ENCODE peak calls at places on chromosomes 6 and 20, in six cellular contexts. I is choroid plexus epithelial cell; X is CD8-positive, alpha-beta T cell; N is cardiac muscle cell; Q is fibroblast of mammary gland; C is AG10803. M is an unnamed sample.

GRCh38 chr20:46960536-46960935 is 65.9 kb downstream of the EYA2 start:
- DNase-seq in Q (no peak), I (no peak), X (no peak), N (no peak), C (no peak), M (no peak)

GRCh38 chr6:393391-394221 is 2.1 kb downstream of the IRF4 start:
- DNase-seq in N (peak), I (no peak), Q (no peak), C (no peak), X (no peak), M (peak)

GRCh38 chr6:106415920-106416319 is 55.4 kb downstream of the CRYBG1 start:
- DNase-seq in C (no peak), N (no peak), Q (no peak), X (no peak), I (no peak), M (no peak)

GRCh38 chr6:111952821-111953535 is 79.7 kb upstream of the FYN start:
- DNase-seq in I (no peak), X (no peak), Q (peak), N (no peak), C (peak), M (no peak)

GRCh38 chr6:117733341-117733740 is 58.1 kb downstream of the NUS1 start:
- DNase-seq in C (no peak), Q (peak), I (no peak), X (no peak), N (no peak), M (no peak)

GRCh38 chr20:24892522-24892921 is 56.5 kb upstream of the CST7 start:
- DNase-seq in X (no peak), Q (no peak), N (no peak), I (no peak), C (no peak), M (no peak)

GRCh38 chr6:111118816-111119215 is 31.5 kb downstream of the SLC16A10 start:
- DNase-seq in Q (no peak), X (no peak), I (no peak), N (no peak), C (no peak), M (no peak)

GRCh38 chr6:9502991-9503761 is 911.7 kb downstream of the TFAP2A start:
- DNase-seq in I (peak), Q (peak), C (peak), N (no peak), X (no peak), M (peak)

GRCh38 chr6:91538622-91539021 is 951.8 kb upstream of the MAP3K7 start:
- DNase-seq in N (no peak), C (no peak), I (no peak), Q (no peak), X (no peak), M (no peak)

GRCh38 chr20:33131949-33132822 is 35.8 kb upstream of the BPIFA2 start:
- DNase-seq in X (no peak), N (no peak), Q (no peak), I (no peak), C (no peak), M (no peak)

GRCh38 chr6:17061097-17061496 is 40.8 kb upstream of the STMND1 start:
- DNase-seq in I (no peak), Q (no peak), C (no peak), X (no peak), N (no peak), M (no peak)

GRCh38 chr20:13101276-13101675 is 92.5 kb downstream of the SPTLC3 start:
- DNase-seq in X (no peak), C (peak), I (peak), Q (no peak), N (no peak), M (no peak)

GRCh38 chr6:31332637-31333602 is 24.1 kb downstream of the HLA-B start:
- DNase-seq in I (no peak), Q (no peak), N (no peak), C (no peak), X (no peak), M (no peak)

GRCh38 chr6:13832778-13833177 is 18.4 kb upstream of the MCUR1 start:
- DNase-seq in Q (no peak), N (no peak), C (no peak), X (no peak), I (no peak), M (no peak)

DNA sequence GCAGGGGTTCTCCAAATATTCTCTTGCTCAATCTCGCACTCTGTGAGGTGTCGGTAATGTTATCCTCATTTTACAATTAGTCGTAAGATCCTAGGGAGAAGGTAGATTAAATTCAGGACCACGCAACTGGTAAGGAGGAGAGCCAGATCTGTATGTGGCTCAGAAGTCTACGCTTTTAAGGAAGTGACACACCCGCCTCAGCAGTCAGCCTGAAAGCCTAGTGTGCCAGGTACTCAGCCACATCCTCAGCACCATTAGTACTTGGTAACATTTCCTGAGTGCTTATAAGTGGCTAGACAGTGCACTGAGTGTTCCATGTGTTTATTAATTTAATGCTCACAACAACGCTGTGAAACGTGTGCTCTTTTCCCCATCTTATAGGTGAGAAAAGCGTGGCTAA is 63.7 kb downstream of the DHX35 start:
- DNase-seq in C (no peak), I (no peak), N (no peak), Q (no peak), X (no peak), M (no peak)
- H3K4me3 ChIP-seq in C (no peak), I (no peak), N (no peak), Q (no peak), X (no peak), M (no peak)

GRCh38 chr20:49233226-49233625 is 14.0 kb downstream of the DDX27 start:
- DNase-seq in I (no peak), N (no peak), X (no peak), C (no peak), Q (no peak), M (no peak)

GRCh38 chr20:49234831-49235230 is 15.6 kb downstream of the DDX27 start:
- DNase-seq in Q (no peak), X (no peak), C (no peak), I (no peak), N (no peak), M (no peak)

GRCh38 chr20:49236301-49236700 is 17.1 kb downstream of the DDX27 start:
- DNase-seq in X (no peak), N (no peak), Q (no peak), C (no peak), I (no peak), M (no peak)

GRCh38 chr20:49237531-49237930 is 18.3 kb downstream of the DDX27 start:
- DNase-seq in X (no peak), N (no peak), I (no peak), C (no peak), Q (no peak), M (no peak)
- TF ChIP-seq CTCF in X (no peak), N (no peak), I (no peak), C (no peak), Q (no peak), M (no peak)

DNA sequence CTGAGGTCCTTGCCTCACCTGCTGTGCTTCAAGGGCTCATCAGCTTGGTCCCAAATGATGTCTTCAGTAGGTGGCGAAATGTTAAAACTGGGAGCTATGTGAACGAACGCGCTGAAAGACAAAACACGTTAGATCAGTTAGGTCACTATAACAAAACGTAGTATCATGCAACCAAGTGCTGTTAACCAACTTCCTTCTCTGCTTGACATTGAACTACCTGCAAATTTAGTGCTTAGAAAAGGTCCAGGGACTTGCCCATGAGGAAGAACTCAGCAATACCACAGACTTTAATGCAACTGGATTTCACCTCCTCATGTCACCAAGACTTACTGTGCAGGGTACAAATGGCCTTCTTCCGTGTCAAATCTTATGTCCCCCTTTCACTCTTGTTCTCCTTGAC is 24.8 kb downstream of the BACH2 start:
- DNase-seq in Q (no peak), C (no peak), N (no peak), I (no peak), X (no peak), M (no peak)
- H3K4me3 ChIP-seq in Q (no peak), C (no peak), N (no peak), I (no peak), X (peak), M (no peak)

GRCh38 chr20:5126512-5127203 is at the start of gene CDS2:
- DNase-seq in N (peak), I (peak), X (peak), C (peak), Q (peak), M (peak)
- TF ChIP-seq CTCF in N (peak), I (peak), X (peak), C (peak), Q (peak), M (peak)

GRCh38 chr6:107735906-107736635 is 88.0 kb downstream of the SCML4 start:
- DNase-seq in I (no peak), X (no peak), C (no peak), N (no peak), Q (no peak), M (no peak)
- H3K4me3 ChIP-seq in I (no peak), X (peak), C (no peak), N (no peak), Q (no peak), M (no peak)

GRCh38 chr20:62424249-62425109 is 2.9 kb downstream of the RBBP8NL start:
- DNase-seq in Q (no peak), X (no peak), N (no peak), I (no peak), C (no peak), M (no peak)
- TF ChIP-seq CTCF in Q (no peak), X (no peak), N (no peak), I (no peak), C (no peak), M (no peak)

DNA sequence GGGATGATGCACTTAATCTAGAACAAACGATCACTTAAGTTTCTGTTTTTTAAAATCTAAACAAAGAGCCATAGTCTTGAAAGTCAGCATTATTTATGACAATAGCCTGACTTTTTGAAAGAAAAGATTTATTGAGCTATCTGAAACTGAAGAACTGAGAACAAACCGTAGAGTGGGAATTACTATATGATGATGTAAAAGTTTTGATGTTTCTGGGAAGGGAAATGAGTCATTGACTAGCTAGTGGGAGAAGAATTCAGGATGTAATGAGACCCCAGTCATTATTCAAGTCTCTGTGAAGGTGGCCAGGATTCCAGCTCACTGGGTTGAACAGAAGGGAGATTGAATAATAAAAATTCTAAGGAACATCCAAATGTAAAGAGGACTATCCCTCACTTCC is 83.4 kb upstream of the FABP7 start:
- DNase-seq in I (peak), C (peak), Q (peak), X (no peak), N (no peak), M (peak)
- H3K4me3 ChIP-seq in I (no peak), C (no peak), Q (no peak), X (no peak), N (no peak), M (no peak)

GRCh38 chr6:160086754-160087153 is 34.9 kb upstream of the SLC22A1 start:
- DNase-seq in N (no peak), C (no peak), X (no peak), Q (no peak), I (no peak), M (no peak)

GRCh38 chr6:160088069-160088773 is 33.4 kb upstream of the SLC22A1 start:
- DNase-seq in I (peak), X (no peak), Q (peak), N (peak), C (peak), M (peak)

GRCh38 chr6:160085713-160086505 is 35.7 kb upstream of the SLC22A1 start:
- DNase-seq in I (no peak), C (no peak), X (no peak), Q (no peak), N (no peak), M (no peak)

GRCh38 chr6:160089534-160089897 is 32.1 kb upstream of the SLC22A1 start:
- DNase-seq in Q (no peak), I (no peak), N (no peak), C (no peak), X (no peak), M (no peak)

DNA sequence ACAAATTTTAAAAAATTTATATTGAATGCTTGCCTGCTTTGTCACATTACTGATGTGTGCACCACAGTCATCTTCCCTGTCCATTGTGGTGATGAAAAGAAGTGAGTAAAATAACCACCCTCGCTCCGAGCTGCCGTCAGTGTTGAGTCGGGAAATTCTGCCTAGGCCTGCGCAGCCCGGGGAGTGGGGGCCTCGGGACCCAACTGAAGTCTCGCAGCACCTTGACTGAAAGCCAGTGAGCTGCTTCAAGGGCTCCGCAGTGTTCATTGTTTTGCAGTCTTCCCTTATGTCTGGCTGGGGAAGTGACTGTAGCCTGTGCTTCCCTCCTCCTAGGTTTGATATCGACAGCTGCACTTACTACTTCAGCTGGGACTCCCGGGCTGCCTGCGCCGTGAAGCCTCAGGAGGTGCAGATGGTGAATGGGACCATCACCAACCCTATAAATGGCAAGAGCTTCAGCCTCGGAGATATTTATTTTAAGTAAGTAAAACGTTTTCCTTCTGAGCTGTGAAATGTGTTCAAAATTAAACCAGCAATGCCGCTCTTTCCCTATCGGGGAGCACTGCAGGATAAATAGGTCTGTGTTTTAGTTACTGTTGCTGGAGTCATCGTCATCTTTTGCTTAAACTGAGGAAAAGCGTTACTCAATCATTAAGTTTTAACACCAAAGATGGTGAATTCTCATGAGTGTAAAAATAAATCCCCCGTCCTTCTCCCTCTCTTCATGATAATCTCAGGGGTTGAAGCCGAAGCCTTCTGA is 32.7 kb upstream of the SLC22A1 start:
- DNase-seq in N (no peak), I (no peak), X (no peak), C (peak), Q (no peak), M (no peak)
- TF ChIP-seq CTCF in N (no peak), I (no peak), X (no peak), C (no peak), Q (no peak), M (no peak)

DNA sequence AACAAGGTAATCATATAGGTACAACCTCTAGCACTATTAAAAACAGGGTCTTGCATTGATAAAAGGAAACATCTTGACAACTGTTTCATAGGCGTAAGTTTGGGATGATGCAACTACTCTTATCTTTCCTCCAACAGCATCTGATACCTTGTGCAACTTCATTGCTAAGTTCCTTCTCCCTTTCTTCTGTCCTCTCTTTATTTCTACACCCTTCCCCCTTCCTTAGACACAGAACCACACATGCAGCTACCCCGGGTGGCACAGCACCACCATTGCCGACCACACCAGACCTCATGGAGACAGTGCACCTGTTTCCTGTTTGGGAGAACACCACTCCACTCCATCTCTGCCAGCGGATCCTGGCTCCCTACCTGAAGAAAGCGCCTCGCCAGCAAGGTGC is 14.4 kb downstream of the MYB start:
- DNase-seq in N (no peak), X (no peak), Q (no peak), I (no peak), C (no peak), M (no peak)
- H3K4me3 ChIP-seq in N (no peak), X (no peak), Q (no peak), I (no peak), C (no peak), M (no peak)

GRCh38 chr20:63858393-63859165 is 2.7 kb upstream of the ABHD16B start:
- DNase-seq in I (peak), Q (peak), C (no peak), X (no peak), N (peak), M (peak)
- TF ChIP-seq CTCF in I (peak), Q (peak), C (peak), X (no peak), N (peak), M (peak)

M was measured in cardiac fibroblast.